ENCODE peak calls at places on chromosomes 4 and X, in eight cellular contexts. D is upper lobe of left lung, Z is SK-N-SH, R is breast epithelium, M is transverse colon, F is HepG2, P is spleen, Q is GM23338. V is an unnamed sample.

GRCh38 chr4:102354671-102355454 is 9.6 kb upstream of the SLC39A8 start:
- DNase-seq in D (no peak), Z (no peak), R (no peak), M (no peak), F (no peak), P (no peak), Q (no peak), V (no peak)

GRCh38 chrX:150303386-150304097 is 59.6 kb upstream of the MAMLD1 start:
- DNase-seq in D (no peak), Z (no peak), R (no peak), M (no peak), F (no peak), P (no peak), Q (no peak), V (no peak)

GRCh38 chr4:96166806-96167205 is 326.9 kb downstream of the PDHA2 start:
- DNase-seq in D (no peak), Z (no peak), R (no peak), M (no peak), F (no peak), P (no peak), Q (no peak), V (no peak)

GRCh38 chrX:50812995-50813842 is 775 bp downstream of the SHROOM4 start:
- DNase-seq in D (peak), Z (peak), R (no peak), M (peak), F (no peak), P (peak), Q (peak), V (no peak)

GRCh38 chrX:120839506-120839905 is 36.2 kb downstream of the CT47B1 start:
- DNase-seq in D (no peak), Z (no peak), R (no peak), M (no peak), F (no peak), P (no peak), Q (no peak), V (no peak)

GRCh38 chr4:123365412-123365811 is 31.2 kb upstream of the SPRY1 start:
- DNase-seq in D (no peak), Z (no peak), R (no peak), M (no peak), F (no peak), P (no peak), Q (no peak), V (no peak)

GRCh38 chr4:8260656-8261111 is 8.9 kb upstream of the HTRA3 start:
- DNase-seq in D (peak), Z (peak), R (peak), M (peak), F (no peak), P (no peak), Q (peak), V (no peak)

GRCh38 chr4:86261634-86262033 is 98.2 kb downstream of the MAPK10 start:
- DNase-seq in D (no peak), Z (no peak), R (no peak), M (no peak), F (no peak), P (no peak), Q (no peak), V (no peak)

GRCh38 chrX:140092121-140092520 is 126.8 kb upstream of the CXorf66 start:
- DNase-seq in D (no peak), Z (no peak), R (no peak), M (no peak), F (no peak), P (no peak), Q (no peak), V (no peak)

GRCh38 chrX:123206222-123206621 is 22.1 kb downstream of the GRIA3 start:
- DNase-seq in D (no peak), Z (no peak), R (no peak), M (no peak), F (no peak), P (no peak), Q (no peak), V (no peak)

GRCh38 chr4:100450449-100450848 is 67.4 kb downstream of the EMCN start:
- DNase-seq in D (no peak), Z (no peak), R (no peak), M (no peak), F (no peak), P (no peak), Q (no peak), V (no peak)

GRCh38 chr4:26424838-26425237 is 65.4 kb downstream of the CCKAR start:
- DNase-seq in D (no peak), Z (no peak), R (no peak), M (no peak), F (no peak), P (no peak), Q (no peak), V (no peak)

GRCh38 chr4:94791701-94792100 is 33.9 kb downstream of the BMPR1B start:
- DNase-seq in D (no peak), Z (no peak), R (no peak), M (no peak), F (no peak), P (no peak), Q (no peak), V (no peak)

GRCh38 chr4:30948653-30949052 is 228.5 kb downstream of the PCDH7 start:
- DNase-seq in D (no peak), Z (no peak), R (no peak), M (no peak), F (no peak), P (no peak), Q (no peak), V (no peak)

GRCh38 chr4:47221721-47222120 is 190.4 kb downstream of the GABRB1 start:
- DNase-seq in D (no peak), Z (no peak), R (no peak), M (no peak), F (no peak), P (no peak), Q (no peak), V (no peak)

GRCh38 chr4:1445716-1446445 is 39.6 kb upstream of the NKX1-1 start:
- DNase-seq in D (no peak), Z (peak), R (no peak), M (no peak), F (no peak), P (no peak), Q (no peak), V (no peak)

GRCh38 chr4:184097240-184097619 is 120.4 kb downstream of the ENPP6 start:
- DNase-seq in D (peak), Z (no peak), R (peak), M (peak), F (no peak), P (peak), Q (peak), V (peak)

GRCh38 chrX:40261955-40262596 is 164.3 kb upstream of the BCOR start:
- DNase-seq in D (peak), Z (no peak), R (no peak), M (no peak), F (no peak), P (peak), Q (no peak), V (no peak)

GRCh38 chrX:122303761-122304160 is 880.3 kb upstream of the GRIA3 start:
- DNase-seq in D (no peak), Z (no peak), R (no peak), M (no peak), F (no peak), P (no peak), Q (no peak), V (no peak)

GRCh38 chr4:24729041-24729730 is 66.2 kb upstream of the SOD3 start:
- DNase-seq in D (no peak), Z (no peak), R (no peak), M (no peak), F (no peak), P (no peak), Q (no peak), V (no peak)

GRCh38 chr4:23889814-23890269 is at the start of gene PPARGC1A:
- DNase-seq in D (peak), Z (peak), R (peak), M (peak), F (peak), P (no peak), Q (peak), V (no peak)

GRCh38 chr4:81621490-81621889 is 149.8 kb upstream of the RASGEF1B start:
- DNase-seq in D (no peak), Z (no peak), R (no peak), M (no peak), F (no peak), P (no peak), Q (no peak), V (no peak)

GRCh38 chr4:170395773-170396172 is 306.0 kb upstream of the AADAT start:
- DNase-seq in D (no peak), Z (no peak), R (no peak), M (no peak), F (no peak), P (no peak), Q (no peak), V (no peak)

GRCh38 chr4:123587983-123588494 is 191.4 kb downstream of the SPRY1 start:
- DNase-seq in D (peak), Z (peak), R (no peak), M (peak), F (peak), P (no peak), Q (no peak), V (peak)

GRCh38 chr4:42710329-42710728 is 53.4 kb upstream of the ATP8A1 start:
- DNase-seq in D (no peak), Z (no peak), R (no peak), M (no peak), F (no peak), P (no peak), Q (no peak), V (no peak)

GRCh38 chrX:74509989-74510388 is 88.7 kb downstream of the SLC16A2 start:
- DNase-seq in D (no peak), Z (no peak), R (no peak), M (no peak), F (no peak), P (no peak), Q (no peak), V (no peak)

GRCh38 chr4:185638093-185638492 is 102.8 kb upstream of the PDLIM3 start:
- DNase-seq in D (no peak), Z (no peak), R (no peak), M (no peak), F (no peak), P (no peak), Q (no peak), V (no peak)
- TF ChIP-seq POLR2AphosphoS5 in D (no peak), Z (no peak), R (no peak), M (no peak), F (no peak), P (no peak), Q (no peak), V (no peak)

DNA sequence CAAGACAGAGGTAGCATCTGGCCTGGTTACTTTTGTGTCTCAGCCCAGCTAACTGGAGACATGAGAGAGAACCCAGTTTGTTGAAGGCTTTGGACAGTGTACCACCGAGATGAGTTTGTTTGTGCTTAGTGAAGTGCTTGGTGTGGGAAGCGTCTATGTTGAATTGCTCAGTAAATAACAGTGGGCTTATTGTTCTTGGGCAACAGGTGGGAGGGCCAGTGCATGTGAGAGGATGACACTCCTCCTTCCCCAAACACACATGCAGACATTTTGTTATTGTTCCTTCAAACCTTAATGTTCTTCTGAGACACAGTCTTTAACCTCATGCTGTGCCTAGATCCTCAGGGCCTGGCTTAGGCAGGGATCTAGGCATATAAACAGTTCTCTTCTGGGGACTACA is 39.7 kb downstream of the MSN start:
- DNase-seq in D (no peak), Z (no peak), R (no peak), M (no peak), F (no peak), P (no peak), Q (no peak), V (no peak)
- H3K27ac ChIP-seq in D (peak), Z (no peak), R (peak), M (peak), F (no peak), P (peak), Q (no peak), V (peak)

GRCh38 chr4:40626183-40626990 is 3.3 kb downstream of the RBM47 start:
- DNase-seq in D (no peak), Z (no peak), R (no peak), M (no peak), F (no peak), P (no peak), Q (peak), V (no peak)
- TF ChIP-seq POLR2AphosphoS5 in D (no peak), Z (no peak), R (no peak), M (no peak), F (no peak), P (no peak), Q (no peak), V (no peak)

GRCh38 chrX:41665676-41666075 is 23.1 kb upstream of the GPR34 start:
- DNase-seq in D (no peak), Z (no peak), R (no peak), M (no peak), F (no peak), P (no peak), Q (no peak), V (no peak)
- H3K27ac ChIP-seq in D (no peak), Z (no peak), R (no peak), M (no peak), F (no peak), P (no peak), Q (no peak), V (no peak)

GRCh38 chr4:13302876-13303275 is 181.3 kb downstream of the RAB28 start:
- DNase-seq in D (no peak), Z (no peak), R (no peak), M (no peak), F (no peak), P (no peak), Q (no peak), V (no peak)

GRCh38 chr4:13294961-13295605 is 189.1 kb downstream of the RAB28 start:
- DNase-seq in D (no peak), Z (no peak), R (no peak), M (no peak), F (peak), P (no peak), Q (no peak), V (no peak)

GRCh38 chr4:13298655-13299054 is 185.5 kb downstream of the RAB28 start:
- DNase-seq in D (no peak), Z (no peak), R (no peak), M (peak), F (peak), P (no peak), Q (no peak), V (no peak)

GRCh38 chr4:13299343-13299742 is 184.8 kb downstream of the RAB28 start:
- DNase-seq in D (no peak), Z (no peak), R (no peak), M (no peak), F (no peak), P (no peak), Q (no peak), V (no peak)
- TF ChIP-seq POLR2AphosphoS5 in D (no peak), Z (no peak), R (no peak), M (no peak), F (no peak), P (no peak), Q (no peak), V (no peak)

DNA sequence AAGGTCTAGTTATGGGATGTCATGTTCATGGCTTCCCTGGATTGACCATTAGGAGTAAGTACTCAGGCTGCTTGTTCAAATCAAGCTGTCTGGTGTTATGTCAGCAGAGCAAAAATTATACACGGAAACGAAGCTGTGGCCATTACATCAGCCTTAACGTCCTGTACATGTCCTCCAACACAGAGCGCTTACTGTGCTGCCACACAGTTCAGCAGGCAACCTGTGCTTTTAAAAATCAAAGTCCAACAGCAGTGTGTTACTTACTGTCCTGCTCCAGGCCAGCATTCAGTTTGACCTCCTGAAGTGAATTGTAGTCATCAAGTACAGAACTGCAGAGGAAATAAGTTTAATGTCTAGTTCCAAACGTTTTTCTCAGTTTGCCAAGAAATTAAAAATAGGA is 46.0 kb downstream of the KLHL34 start:
- DNase-seq in D (no peak), Z (no peak), R (no peak), M (no peak), F (peak), P (no peak), Q (no peak), V (no peak)
- H3K27ac ChIP-seq in D (no peak), Z (no peak), R (no peak), M (no peak), F (no peak), P (no peak), Q (no peak), V (no peak)

DNA sequence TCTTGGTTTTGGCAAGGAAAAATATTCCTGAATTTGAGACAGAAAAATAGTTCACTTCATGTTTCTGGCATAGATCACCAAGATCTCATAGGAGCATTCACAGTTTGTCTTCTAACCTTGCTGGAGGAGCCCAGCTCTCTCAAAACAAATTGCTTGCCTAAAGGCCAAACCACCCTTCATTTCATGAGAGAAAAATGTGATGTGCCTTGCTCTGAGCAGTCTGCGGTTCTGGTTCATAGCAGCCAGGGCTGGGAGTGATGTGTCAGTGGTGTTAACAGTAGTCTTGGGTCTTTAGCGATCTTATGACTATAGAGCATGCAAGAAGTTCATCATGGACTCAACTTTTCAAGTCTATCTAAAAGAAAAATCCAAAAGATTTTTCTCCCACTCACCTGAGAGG is 183.3 kb downstream of the DCLK2 start:
- DNase-seq in D (no peak), Z (no peak), R (no peak), M (no peak), F (no peak), P (no peak), Q (no peak), V (no peak)
- TF ChIP-seq POLR2AphosphoS5 in D (no peak), Z (no peak), R (no peak), M (no peak), F (no peak), P (no peak), Q (no peak), V (no peak)

GRCh38 chr4:185817403-185817818 is 5.4 kb upstream of the SORBS2 start:
- DNase-seq in D (peak), Z (no peak), R (no peak), M (peak), F (peak), P (no peak), Q (no peak), V (no peak)
- H3K27ac ChIP-seq in D (peak), Z (no peak), R (peak), M (peak), F (no peak), P (no peak), Q (no peak), V (no peak)

DNA sequence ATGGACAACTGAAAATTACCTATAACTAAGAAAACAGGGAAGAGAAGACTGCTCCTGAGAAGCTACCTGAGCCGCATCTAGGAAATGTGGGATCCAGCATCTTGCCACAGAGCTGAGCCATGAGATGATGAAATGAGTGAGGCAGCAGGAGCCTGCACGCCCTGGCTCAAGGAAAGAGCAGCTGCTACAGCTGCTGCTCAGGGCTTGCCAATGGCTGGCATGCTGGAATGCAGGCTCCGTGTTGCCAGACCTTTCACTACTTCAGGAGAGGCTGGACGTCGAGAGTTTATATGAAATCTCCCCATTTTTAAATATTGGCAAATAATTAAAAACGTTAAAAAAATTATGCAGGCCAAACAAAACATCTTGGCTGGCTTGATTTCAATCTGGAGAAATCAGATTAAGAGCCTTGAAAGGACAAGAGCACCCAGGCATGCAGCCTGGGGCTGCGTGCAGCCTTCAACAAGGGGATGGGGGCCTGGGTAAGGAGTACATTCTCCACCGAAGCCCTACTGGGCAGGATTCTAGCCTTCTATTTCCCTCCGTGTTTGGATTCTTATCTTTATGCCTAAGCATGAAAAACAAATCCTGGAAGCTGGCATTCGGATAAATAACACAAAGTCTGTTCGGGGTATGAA is 227.6 kb downstream of the NR3C2 start:
- DNase-seq in D (peak), Z (no peak), R (peak), M (no peak), F (no peak), P (no peak), Q (peak), V (no peak)
- TF ChIP-seq POLR2AphosphoS5 in D (no peak), Z (no peak), R (peak), M (no peak), F (no peak), P (no peak), Q (no peak), V (peak)